ENCODE peak calls at places on chromosomes 12 and 14, in seven cellular contexts. J is H1, R is esophagus squamous epithelium, C is ovary, P is transverse colon, A is prostate gland, F is tibial nerve. X is an unnamed sample. For H3K36me3 and H3K4me1, the result is how much of the 10 kb centered on the place peaks cover.

GRCh38 chr14:104694475-104694950 is 5.1 kb downstream of the INF2 start:
- DNase-seq in J (no peak), R (no peak), C (no peak), P (no peak), A (no peak), F (no peak), X (no peak)

GRCh38 chr12:129549656-129550055 is 354.2 kb downstream of the TMEM132D start:
- DNase-seq in J (no peak), R (no peak), C (no peak), P (no peak), A (no peak), F (no peak), X (no peak)

GRCh38 chr12:321606-322326 is 59.1 kb upstream of the SLC6A13 start:
- DNase-seq in J (no peak), R (no peak), C (no peak), P (no peak), A (peak), F (no peak), X (no peak)

GRCh38 chr14:68222154-68222553 is 402.6 kb downstream of the RAD51B start:
- DNase-seq in J (no peak), R (no peak), C (no peak), P (no peak), A (no peak), F (no peak), X (no peak)

GRCh38 chr14:51386983-51387730 is 147.1 kb downstream of the TMX1 start:
- DNase-seq in J (no peak), R (no peak), C (no peak), P (no peak), A (no peak), F (no peak), X (no peak)

GRCh38 chr12:118840399-118840798 is 140.9 kb upstream of the SRRM4 start:
- DNase-seq in J (no peak), R (no peak), C (no peak), P (no peak), A (no peak), F (no peak), X (no peak)

GRCh38 chr12:38149395-38150073 is 167.0 kb upstream of the ALG10B start:
- DNase-seq in J (no peak), R (no peak), C (no peak), P (no peak), A (no peak), F (no peak), X (no peak)

GRCh38 chr12:615620-616019 is 47.6 kb downstream of the NINJ2 start:
- DNase-seq in J (no peak), R (no peak), C (no peak), P (no peak), A (no peak), F (no peak), X (no peak)

GRCh38 chr14:50677527-50678063 is 9.5 kb upstream of the SAV1 start:
- DNase-seq in J (no peak), R (no peak), C (no peak), P (no peak), A (peak), F (no peak), X (no peak)

GRCh38 chr14:32509632-32510187 is 180.6 kb downstream of the AKAP6 start:
- DNase-seq in J (no peak), R (no peak), C (peak), P (peak), A (peak), F (peak), X (no peak)

GRCh38 chr14:73719361-73719760 is 5.2 kb upstream of the PNMA1 start:
- DNase-seq in J (no peak), R (no peak), C (no peak), P (no peak), A (no peak), F (no peak), X (no peak)
- H3K36me3 ChIP-seq in J (under half), R (under half), C (under half), P (under half), A (under half), F (under half), X (half or more)

DNA sequence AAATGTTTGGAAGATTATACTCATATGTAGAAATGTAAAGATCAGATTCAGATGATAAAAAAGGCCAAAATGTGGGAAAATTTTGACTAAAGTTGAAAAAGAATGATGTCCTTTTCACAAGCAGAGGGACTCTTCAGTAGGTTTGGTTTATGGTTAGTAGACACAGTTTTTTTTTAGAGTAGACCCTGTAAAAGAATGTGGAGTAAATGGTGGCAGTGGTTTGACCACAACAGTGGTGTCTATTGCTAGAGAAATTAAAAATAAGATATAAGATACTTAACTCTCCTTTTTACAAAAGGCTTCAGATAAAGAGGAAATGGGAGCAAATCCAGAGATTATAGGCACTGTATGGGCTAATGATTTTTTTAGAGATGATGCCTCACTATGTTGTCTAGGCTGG is 21.8 kb downstream of the RAP1B start:
- DNase-seq in J (no peak), R (no peak), C (no peak), P (no peak), A (no peak), F (no peak), X (no peak)
- H3K4me1 ChIP-seq in J (under half), R (half or more), C (under half), P (under half), A (under half), F (under half), X (half or more)

GRCh38 chr14:102885686-102886447 is 36.6 kb upstream of the AMN start:
- DNase-seq in J (no peak), R (no peak), C (no peak), P (no peak), A (no peak), F (no peak), X (no peak)
- TF ChIP-seq POLR2A in J (no peak), R (no peak), C (no peak), P (no peak), A (no peak), F (no peak), X (no peak)

GRCh38 chr12:107657621-107658020 is 28.0 kb upstream of the PWP1 start:
- DNase-seq in J (no peak), R (no peak), C (no peak), P (no peak), A (no peak), F (no peak), X (no peak)
- H3K36me3 ChIP-seq in J (under half), R (under half), C (under half), P (under half), A (under half), F (under half), X (under half)

X was measured in upper lobe of left lung.